ENCODE peak calls at places on chromosome 1, in four cellular contexts. F, A, X and B are unnamed samples.

GRCh38 chr1:228009116-228009827 is 2.5 kb downstream of the WNT3A start:
- DNase-seq in F (no peak), A (peak; percentile 24), X (no peak), B (no peak)

GRCh38 chr1:64282353-64282752 is 78.9 kb downstream of the UBE2U start:
- DNase-seq in F (no peak), A (peak; percentile 89), X (peak; percentile 7), B (no peak)

GRCh38 chr1:20521960-20522861 is 14.3 kb upstream of the MUL1 start:
- DNase-seq in F (peak; percentile 88), A (peak; percentile 69), X (peak; percentile 87), B (peak; percentile 79)

GRCh38 chr1:240585975-240586374 is 26.0 kb downstream of the GREM2 start:
- DNase-seq in F (no peak), A (no peak), X (no peak), B (no peak)

GRCh38 chr1:29651684-29652665 is 415.7 kb downstream of the PTPRU start:
- DNase-seq in F (peak; percentile 4), A (peak; percentile 50), X (no peak), B (no peak)

GRCh38 chr1:245825128-245825901 is 670.5 kb downstream of the KIF26B start:
- DNase-seq in F (no peak), A (no peak), X (peak; percentile 13), B (no peak)

GRCh38 chr1:65259816-65260215 is 49.5 kb upstream of the DNAJC6 start:
- DNase-seq in F (no peak), A (no peak), X (no peak), B (no peak)

GRCh38 chr1:58763214-58763613 is 20.6 kb downstream of the JUN start:
- DNase-seq in F (no peak), A (no peak), X (peak; percentile 77), B (no peak)

GRCh38 chr1:67590329-67590728 is 94.7 kb upstream of the GADD45A start:
- DNase-seq in F (no peak), A (no peak), X (peak; percentile 89), B (peak; percentile 30)